ENCODE peak calls at places on chromosomes 3 and 15, in four cellular contexts. H is HepG2, Q is H9, M is left ventricle myocardium inferior. A is an unnamed sample. For H3K4me1, the result is how much of the 10 kb centered on the place peaks cover.

GRCh38 chr15:55816017-55816416 is 73.1 kb upstream of the PRTG start:
- DNase-seq in H (no peak), Q (no peak), M (no peak), A (no peak)

GRCh38 chr3:172125963-172126403 is 86.6 kb downstream of the FNDC3B start:
- DNase-seq in H (no peak), Q (no peak), M (peak), A (no peak)

GRCh38 chr3:188553569-188553968 is 399.6 kb downstream of the LPP start:
- DNase-seq in H (no peak), Q (no peak), M (no peak), A (no peak)

GRCh38 chr3:29318251-29318650 is 37.4 kb downstream of the RBMS3 start:
- DNase-seq in H (no peak), Q (no peak), M (no peak), A (no peak)

GRCh38 chr3:93867425-93867824 is 106.3 kb downstream of the PROS1 start:
- DNase-seq in H (no peak), Q (no peak), M (no peak), A (no peak)

GRCh38 chr3:128805771-128806170 is 73.6 kb upstream of the ACAD9 start:
- DNase-seq in H (no peak), Q (no peak), M (no peak), A (no peak)

GRCh38 chr3:3110299-3110630 is at the start of gene IL5RA:
- DNase-seq in H (no peak), Q (peak), M (no peak), A (no peak)

GRCh38 chr15:56640549-56640948 is 92.8 kb downstream of the ZNF280D start:
- DNase-seq in H (no peak), Q (no peak), M (no peak), A (no peak)

GRCh38 chr3:194395767-194396527 is 3.1 kb downstream of the GP5 start:
- DNase-seq in H (peak), Q (peak), M (peak), A (no peak)

GRCh38 chr3:42476225-42477160 is 25.9 kb upstream of the VIPR1 start:
- DNase-seq in H (no peak), Q (no peak), M (no peak), A (peak)

GRCh38 chr3:150739877-150740645 is 22.9 kb downstream of the SIAH2 start:
- DNase-seq in H (no peak), Q (no peak), M (no peak), A (no peak)
- H3K4me1 ChIP-seq in H (half or more), Q (under half), M (half or more), A (under half)

GRCh38 chr15:96352594-96353377 is 22.3 kb downstream of the NR2F2 start:
- DNase-seq in H (no peak), Q (no peak), M (no peak), A (peak)

GRCh38 chr15:96351801-96352593 is 21.5 kb downstream of the NR2F2 start:
- DNase-seq in H (no peak), Q (peak), M (no peak), A (peak)

GRCh38 chr15:96354731-96355560 is 24.4 kb downstream of the NR2F2 start:
- DNase-seq in H (peak), Q (no peak), M (no peak), A (no peak)

GRCh38 chr15:96353931-96354730 is 23.6 kb downstream of the NR2F2 start:
- DNase-seq in H (no peak), Q (peak), M (peak), A (peak)

GRCh38 chr15:96353378-96353930 is 23.0 kb downstream of the NR2F2 start:
- DNase-seq in H (no peak), Q (peak), M (no peak), A (no peak)
- H3K27ac ChIP-seq in H (no peak), Q (no peak), M (peak), A (peak)

DNA sequence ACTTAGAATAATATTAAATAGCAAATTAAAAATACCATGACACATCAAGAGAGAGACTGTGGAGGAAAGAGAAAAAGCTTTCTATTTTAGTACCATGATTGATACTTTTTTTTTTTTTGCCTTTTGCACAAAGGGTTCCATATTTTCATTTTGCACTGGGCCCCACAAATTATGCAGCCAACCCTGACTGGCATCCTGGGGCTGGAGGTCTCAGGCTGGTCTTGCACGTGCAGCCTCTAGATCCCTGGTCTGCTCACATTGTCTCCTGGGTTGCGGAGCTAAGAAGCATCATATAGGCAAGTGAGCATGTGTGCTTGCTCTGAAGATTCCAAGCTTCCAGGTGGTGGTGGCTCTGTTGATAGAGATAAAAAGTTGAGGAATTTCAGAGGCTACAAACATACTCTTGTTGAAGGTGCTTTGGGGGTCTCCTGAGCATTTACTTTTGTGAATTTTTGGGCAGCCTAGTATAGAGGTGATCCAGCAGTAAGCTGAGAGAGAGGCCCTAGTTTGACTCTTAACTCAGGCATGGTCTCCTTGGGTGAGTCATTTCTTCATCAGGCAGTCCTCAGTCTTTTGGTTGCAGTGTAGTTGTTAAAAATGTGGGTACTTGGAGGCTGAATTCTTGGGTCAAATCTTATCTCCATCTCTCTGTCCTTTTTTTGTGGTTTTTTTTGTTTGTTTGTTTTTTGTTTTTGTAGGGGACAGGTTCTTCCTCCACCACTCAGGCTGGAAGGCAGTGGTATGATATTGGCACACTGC is 31.3 kb downstream of the SMAD3 start:
- DNase-seq in H (no peak), Q (no peak), M (no peak), A (no peak)
- H3K4me1 ChIP-seq in H (half or more), Q (under half), M (half or more), A (under half)

GRCh38 chr3:62332771-62333381 is 40.5 kb downstream of the FEZF2 start:
- DNase-seq in H (no peak), Q (no peak), M (no peak), A (no peak)
- H3K27ac ChIP-seq in H (no peak), Q (no peak), M (no peak), A (no peak)

DNA sequence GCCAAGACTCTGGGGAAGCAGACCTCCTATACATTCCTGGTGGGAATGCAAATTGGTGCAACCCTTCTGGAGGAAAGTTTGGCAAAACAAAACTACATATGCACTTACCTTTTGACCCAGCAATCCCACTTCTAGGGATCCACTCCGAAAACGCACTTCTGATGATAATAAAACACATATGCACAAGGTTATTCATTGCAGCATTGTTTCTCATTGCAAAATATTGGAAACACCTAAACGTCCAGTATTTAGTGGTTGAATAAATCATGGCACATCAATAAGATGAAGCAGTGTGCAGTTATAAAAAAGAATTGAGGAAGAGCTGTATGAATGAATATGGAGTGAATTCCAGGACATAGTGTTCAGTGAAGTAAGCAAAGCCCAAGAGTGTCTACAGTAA is 145.4 kb upstream of the ABHD17C start:
- DNase-seq in H (no peak), Q (no peak), M (no peak), A (no peak)
- H3K4me1 ChIP-seq in H (under half), Q (under half), M (under half), A (under half)

GRCh38 chr3:176867681-176868663 is 329.3 kb downstream of the TBL1XR1 start:
- DNase-seq in H (no peak), Q (no peak), M (no peak), A (no peak)

GRCh38 chr3:176870451-176870850 is 326.8 kb downstream of the TBL1XR1 start:
- DNase-seq in H (no peak), Q (no peak), M (no peak), A (no peak)

GRCh38 chr3:176873261-176873660 is 324.0 kb downstream of the TBL1XR1 start:
- DNase-seq in H (no peak), Q (no peak), M (no peak), A (no peak)

GRCh38 chr3:176872771-176873209 is 324.5 kb downstream of the TBL1XR1 start:
- DNase-seq in H (peak), Q (peak), M (no peak), A (no peak)
- H3K27ac ChIP-seq in H (no peak), Q (no peak), M (no peak), A (no peak)